ENCODE peak calls at places on chromosomes 2 and 18, in four cellular contexts. One of them, this sample, is unnamed.
A peak's percentile ranks its signal among the peaks of the same experiment; 100 is the strongest.

GRCh38 chr2:102063948-102064678 is 72.4 kb downstream of the IL1R2 start:
- DNase-seq in HepG2: peak; percentile 88
- DNase-seq in breast epithelium: peak; percentile 82
- DNase-seq in upper lobe of right lung: peak; percentile 86
- DNase-seq in this sample: peak; percentile 92

GRCh38 chr2:235944591-235944990 is 223.6 kb downstream of the GBX2 start:
- DNase-seq in HepG2: no peak
- DNase-seq in breast epithelium: no peak
- DNase-seq in upper lobe of right lung: no peak
- DNase-seq in this sample: no peak

GRCh38 chr2:110980613-110981062 is 140.1 kb upstream of the BCL2L11 start:
- DNase-seq in HepG2: no peak
- DNase-seq in breast epithelium: no peak
- DNase-seq in upper lobe of right lung: no peak
- DNase-seq in this sample: no peak

GRCh38 chr2:57869763-57870344 is 176.8 kb upstream of the VRK2 start:
- DNase-seq in HepG2: no peak
- DNase-seq in breast epithelium: no peak
- DNase-seq in upper lobe of right lung: no peak
- DNase-seq in this sample: no peak

GRCh38 chr2:127400533-127400896 is 12.7 kb upstream of the MAP3K2 start:
- DNase-seq in HepG2: no peak
- DNase-seq in breast epithelium: no peak
- DNase-seq in upper lobe of right lung: peak; percentile 73
- DNase-seq in this sample: no peak

GRCh38 chr2:129554373-129554772 is 425.1 kb upstream of the RAB6C start:
- DNase-seq in HepG2: no peak
- DNase-seq in breast epithelium: no peak
- DNase-seq in upper lobe of right lung: no peak
- DNase-seq in this sample: no peak

GRCh38 chr2:149438260-149438960 is 108.0 kb downstream of the LYPD6 start:
- DNase-seq in HepG2: no peak
- DNase-seq in breast epithelium: no peak
- DNase-seq in upper lobe of right lung: no peak
- DNase-seq in this sample: no peak

GRCh38 chr18:48947583-48947982 is 3.2 kb downstream of the SMAD7 start:
- DNase-seq in HepG2: no peak
- DNase-seq in breast epithelium: no peak
- DNase-seq in upper lobe of right lung: no peak
- DNase-seq in this sample: no peak

GRCh38 chr2:149692837-149693518 is 105.4 kb upstream of the MMADHC start:
- DNase-seq in HepG2: no peak
- DNase-seq in breast epithelium: no peak
- DNase-seq in upper lobe of right lung: no peak
- DNase-seq in this sample: no peak

GRCh38 chr2:48601349-48601748 is 16.3 kb upstream of the GTF2A1L start:
- DNase-seq in HepG2: peak; percentile 34
- DNase-seq in breast epithelium: no peak
- DNase-seq in upper lobe of right lung: no peak
- DNase-seq in this sample: no peak

GRCh38 chr2:100755441-100755840 is 64.5 kb upstream of the NPAS2 start:
- DNase-seq in HepG2: no peak
- DNase-seq in breast epithelium: no peak
- DNase-seq in upper lobe of right lung: no peak
- DNase-seq in this sample: no peak

GRCh38 chr2:100757621-100758394 is 62.1 kb upstream of the NPAS2 start:
- DNase-seq in HepG2: peak; percentile 66
- DNase-seq in breast epithelium: no peak
- DNase-seq in upper lobe of right lung: no peak
- DNase-seq in this sample: no peak

GRCh38 chr2:100756704-100757103 is 63.2 kb upstream of the NPAS2 start:
- DNase-seq in HepG2: no peak
- DNase-seq in breast epithelium: no peak
- DNase-seq in upper lobe of right lung: no peak
- DNase-seq in this sample: no peak

GRCh38 chr2:100761365-100761764 is 58.6 kb upstream of the NPAS2 start:
- DNase-seq in HepG2: no peak
- DNase-seq in breast epithelium: no peak
- DNase-seq in upper lobe of right lung: no peak
- DNase-seq in this sample: no peak

GRCh38 chr2:100759901-100760300 is 60.0 kb upstream of the NPAS2 start:
- DNase-seq in HepG2: no peak
- DNase-seq in breast epithelium: no peak
- DNase-seq in upper lobe of right lung: no peak
- DNase-seq in this sample: no peak
- TF ChIP-seq CTCF in HepG2: no peak
- TF ChIP-seq CTCF in breast epithelium: no peak
- TF ChIP-seq CTCF in upper lobe of right lung: no peak
- TF ChIP-seq CTCF in this sample: no peak

DNA sequence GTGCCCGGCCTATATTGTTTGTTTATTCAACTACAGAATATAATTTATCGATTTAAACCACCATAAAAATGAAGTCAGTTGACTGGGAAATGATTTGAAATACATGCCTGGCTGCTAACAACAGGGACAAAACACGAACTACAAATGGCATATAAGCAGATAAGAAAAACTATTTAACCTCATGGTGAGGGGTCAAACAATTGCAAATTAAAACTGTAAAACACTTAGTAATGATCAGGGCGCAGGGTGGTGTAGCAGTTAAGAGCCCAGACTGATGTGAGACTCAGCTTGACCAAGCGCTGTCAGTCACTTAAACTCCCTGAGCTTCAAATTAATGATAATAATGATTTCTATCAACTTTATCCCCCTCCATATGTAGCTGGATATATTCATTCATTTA is 6.7 kb downstream of the MTHFD2 start:
- DNase-seq in HepG2: no peak
- DNase-seq in breast epithelium: no peak
- DNase-seq in upper lobe of right lung: no peak
- DNase-seq in this sample: no peak
- H3K27me3 ChIP-seq in HepG2: no peaks in the 10 kb centered on the region
- H3K27me3 ChIP-seq in breast epithelium: no peaks in the 10 kb centered on the region
- H3K27me3 ChIP-seq in upper lobe of right lung: no peaks in the 10 kb centered on the region
- H3K27me3 ChIP-seq in this sample: no peaks in the 10 kb centered on the region

GRCh38 chr18:6886931-6887330 is 157.4 kb downstream of the ARHGAP28 start:
- DNase-seq in HepG2: no peak
- DNase-seq in breast epithelium: no peak
- DNase-seq in upper lobe of right lung: no peak
- DNase-seq in this sample: no peak

GRCh38 chr18:6879508-6880195 is 150.1 kb downstream of the ARHGAP28 start:
- DNase-seq in HepG2: no peak
- DNase-seq in breast epithelium: no peak
- DNase-seq in upper lobe of right lung: no peak
- DNase-seq in this sample: no peak

GRCh38 chr18:6885992-6886823 is 156.7 kb downstream of the ARHGAP28 start:
- DNase-seq in HepG2: peak; percentile 35
- DNase-seq in breast epithelium: no peak
- DNase-seq in upper lobe of right lung: no peak
- DNase-seq in this sample: no peak

GRCh38 chr18:6881034-6881800 is 151.7 kb downstream of the ARHGAP28 start:
- DNase-seq in HepG2: no peak
- DNase-seq in breast epithelium: no peak
- DNase-seq in upper lobe of right lung: no peak
- DNase-seq in this sample: no peak

DNA sequence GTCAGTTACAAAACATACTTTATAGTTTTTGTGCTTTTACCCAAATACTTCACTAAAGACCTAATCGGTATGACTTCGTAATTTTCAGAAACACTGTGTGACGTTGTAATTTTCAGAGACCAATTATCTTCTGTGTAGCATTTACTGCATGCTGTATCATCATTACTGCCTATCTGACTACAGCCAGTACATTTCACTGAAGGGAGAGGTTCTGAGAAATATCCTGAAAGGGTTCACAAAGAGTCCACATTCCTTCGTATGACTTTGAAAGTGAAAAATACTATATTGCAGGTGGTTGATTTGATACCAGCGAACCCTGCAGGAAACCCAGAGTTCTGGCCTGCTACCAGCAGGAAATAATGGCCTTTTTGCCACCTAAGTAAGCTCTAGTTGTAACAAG is 155.4 kb downstream of the ARHGAP28 start:
- DNase-seq in HepG2: no peak
- DNase-seq in breast epithelium: no peak
- DNase-seq in upper lobe of right lung: no peak
- DNase-seq in this sample: no peak
- TF ChIP-seq CTCF in HepG2: no peak
- TF ChIP-seq CTCF in breast epithelium: no peak
- TF ChIP-seq CTCF in upper lobe of right lung: no peak
- TF ChIP-seq CTCF in this sample: no peak

DNA sequence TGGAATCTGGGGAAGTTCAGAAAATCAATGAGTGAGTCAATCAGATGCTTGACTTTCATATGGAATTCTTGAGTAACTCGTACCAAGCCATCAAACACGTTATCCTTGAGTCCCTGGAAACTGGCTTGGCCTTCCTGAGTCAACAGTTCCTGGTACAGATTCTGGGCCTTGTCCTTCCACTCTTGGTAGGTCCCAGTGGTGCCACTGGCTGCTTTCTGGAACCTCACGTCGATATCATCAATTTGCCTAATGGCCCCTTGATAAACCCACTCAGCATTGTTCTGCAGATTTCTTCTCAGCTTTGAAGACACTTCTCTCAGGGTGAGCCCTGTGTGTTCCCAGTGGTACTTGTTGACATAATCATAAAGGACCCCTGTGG is 41.1 kb downstream of the APOB start:
- DNase-seq in HepG2: no peak
- DNase-seq in breast epithelium: no peak
- DNase-seq in upper lobe of right lung: no peak
- DNase-seq in this sample: no peak
- H3K27me3 ChIP-seq in HepG2: no peaks in the 10 kb centered on the region
- H3K27me3 ChIP-seq in breast epithelium: no peaks in the 10 kb centered on the region
- H3K27me3 ChIP-seq in upper lobe of right lung: no peaks in the 10 kb centered on the region
- H3K27me3 ChIP-seq in this sample: no peaks in the 10 kb centered on the region

This sample was measured in left lung.